ENCODE peak calls at places on chromosomes 4 and X, in five cellular contexts. G, Q, H, X and F are unnamed samples.

GRCh38 chr4:16897991-16898827 is at the start of gene LDB2:
- DNase-seq in H (peak), Q (no peak), X (no peak), G (peak), F (no peak)

GRCh38 chrX:7372843-7373525 is 225.0 kb upstream of the PUDP start:
- DNase-seq in X (no peak), G (peak), H (peak), Q (no peak), F (no peak)

GRCh38 chr4:1402516-1403101 is 3.6 kb downstream of the NKX1-1 start:
- DNase-seq in X (no peak), Q (no peak), H (peak), G (no peak), F (no peak)

GRCh38 chr4:41098093-41098492 is 116.2 kb downstream of the APBB2 start:
- DNase-seq in G (no peak), Q (no peak), H (no peak), X (no peak), F (no peak)

GRCh38 chrX:17527932-17528331 is 152.9 kb downstream of the NHS start:
- DNase-seq in X (no peak), G (no peak), H (no peak), Q (no peak), F (no peak)

GRCh38 chr4:136664988-136665387 is 867.3 kb downstream of the PCDH18 start:
- DNase-seq in G (peak), H (no peak), X (no peak), Q (no peak), F (no peak)

GRCh38 chr4:25223770-25224375 is 10.0 kb upstream of the PI4K2B start:
- DNase-seq in H (peak), G (peak), X (no peak), Q (no peak), F (no peak)

GRCh38 chrX:57177070-57177469 is 39.9 kb upstream of the SPIN2A start:
- DNase-seq in Q (no peak), X (no peak), H (no peak), G (no peak), F (no peak)

GRCh38 chrX:150352581-150352980 is 10.5 kb upstream of the MAMLD1 start:
- DNase-seq in H (no peak), X (no peak), Q (no peak), G (peak), F (no peak)

GRCh38 chr4:163003979-163004378 is 162.7 kb downstream of the NAF1 start:
- DNase-seq in H (no peak), Q (no peak), X (no peak), G (no peak), F (no peak)

GRCh38 chrX:70479970-70480659 is 35.5 kb downstream of the DLG3 start:
- DNase-seq in Q (no peak), H (peak), G (peak), X (peak), F (no peak)